ENCODE peak calls at places on chromosomes 4 and X, in four cellular contexts. P, I, L and V are unnamed samples.

GRCh38 chr4:3673716-3674478 is 92.3 kb upstream of the ADRA2C start:
- DNase-seq in P (no peak), I (no peak), L (peak), V (no peak)

GRCh38 chrX:119579414-119579813 is 5.1 kb downstream of the UBE2A start:
- DNase-seq in P (no peak), I (no peak), L (no peak), V (no peak)

GRCh38 chrX:19373034-19373891 is 29.5 kb downstream of the PDHA1 start:
- DNase-seq in P (peak), I (no peak), L (no peak), V (no peak)

GRCh38 chrX:94057385-94057784 is 383.4 kb downstream of the FAM133A start:
- DNase-seq in P (peak), I (no peak), L (no peak), V (no peak)

GRCh38 chr4:183099537-183100297 is 660 bp downstream of the WWC2 start:
- DNase-seq in P (peak), I (no peak), L (no peak), V (no peak)

GRCh38 chr4:138405439-138405838 is 163.3 kb upstream of the SLC7A11 start:
- DNase-seq in P (no peak), I (no peak), L (no peak), V (no peak)

GRCh38 chrX:82219129-82219528 is 1017.2 kb downstream of the SH3BGRL start:
- DNase-seq in P (no peak), I (no peak), L (no peak), V (no peak)

GRCh38 chrX:145630081-145630480 is 187.5 kb upstream of the SLITRK2 start:
- DNase-seq in P (no peak), I (no peak), L (no peak), V (no peak)

GRCh38 chr4:72555377-72555831 is 13.6 kb downstream of the ADAMTS3 start:
- DNase-seq in P (no peak), I (no peak), L (no peak), V (no peak)

GRCh38 chr4:144421839-144422565 is 224.0 kb upstream of the HHIP start:
- DNase-seq in P (peak), I (no peak), L (no peak), V (no peak)

GRCh38 chr4:153142700-153143438 is 61.4 kb upstream of the TRIM2 start:
- DNase-seq in P (peak), I (peak), L (peak), V (peak)

GRCh38 chr4:181259081-181259480 is 984.1 kb upstream of the TENM3 start:
- DNase-seq in P (no peak), I (no peak), L (no peak), V (no peak)

GRCh38 chr4:64271601-64272081 is 137.6 kb downstream of the TECRL start:
- DNase-seq in P (peak), I (no peak), L (no peak), V (no peak)
- H3K4me3 ChIP-seq in P (no peak), I (no peak), L (peak), V (peak)

GRCh38 chrX:130264573-130264972 is 4.1 kb downstream of the ZNF280C start:
- DNase-seq in P (no peak), I (no peak), L (no peak), V (no peak)

GRCh38 chrX:130268500-130269170 is at the start of gene ZNF280C:
- DNase-seq in P (peak), I (peak), L (peak), V (peak)

GRCh38 chrX:130261494-130261893 is 7.2 kb downstream of the ZNF280C start:
- DNase-seq in P (no peak), I (no peak), L (no peak), V (no peak)

GRCh38 chrX:130260316-130260715 is 8.4 kb downstream of the ZNF280C start:
- DNase-seq in P (no peak), I (peak), L (no peak), V (no peak)

DNA sequence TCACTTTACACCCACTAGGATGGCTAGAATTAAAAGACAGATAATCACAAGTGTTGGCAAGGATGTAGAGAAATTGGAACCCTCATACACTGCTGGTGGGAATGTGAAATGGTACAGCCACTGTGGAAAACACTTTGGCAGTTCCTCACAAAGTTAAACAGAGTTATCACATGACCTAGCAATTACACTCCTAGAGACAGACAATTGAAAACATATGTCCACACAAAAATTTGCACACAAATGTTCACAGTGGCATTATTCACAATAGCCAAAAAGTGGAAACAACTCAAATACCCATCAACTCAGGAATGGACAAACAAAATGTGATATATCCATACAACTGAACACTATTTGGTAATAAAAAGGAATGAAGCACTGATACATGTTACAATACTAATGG is 5.7 kb downstream of the ZNF280C start:
- DNase-seq in P (no peak), I (no peak), L (no peak), V (no peak)
- TF ChIP-seq CTCF in P (no peak), I (no peak), L (no peak), V (no peak)

GRCh38 chr4:161208564-161208963 is 955.2 kb downstream of the FSTL5 start:
- DNase-seq in P (no peak), I (no peak), L (no peak), V (peak)
- H3K4me3 ChIP-seq in P (no peak), I (no peak), L (no peak), V (no peak)

GRCh38 chr4:106266201-106266600 is 49.8 kb downstream of the TBCK start:
- DNase-seq in P (peak), I (peak), L (no peak), V (no peak)
- TF ChIP-seq CTCF in P (peak), I (peak), L (peak), V (peak)

DNA sequence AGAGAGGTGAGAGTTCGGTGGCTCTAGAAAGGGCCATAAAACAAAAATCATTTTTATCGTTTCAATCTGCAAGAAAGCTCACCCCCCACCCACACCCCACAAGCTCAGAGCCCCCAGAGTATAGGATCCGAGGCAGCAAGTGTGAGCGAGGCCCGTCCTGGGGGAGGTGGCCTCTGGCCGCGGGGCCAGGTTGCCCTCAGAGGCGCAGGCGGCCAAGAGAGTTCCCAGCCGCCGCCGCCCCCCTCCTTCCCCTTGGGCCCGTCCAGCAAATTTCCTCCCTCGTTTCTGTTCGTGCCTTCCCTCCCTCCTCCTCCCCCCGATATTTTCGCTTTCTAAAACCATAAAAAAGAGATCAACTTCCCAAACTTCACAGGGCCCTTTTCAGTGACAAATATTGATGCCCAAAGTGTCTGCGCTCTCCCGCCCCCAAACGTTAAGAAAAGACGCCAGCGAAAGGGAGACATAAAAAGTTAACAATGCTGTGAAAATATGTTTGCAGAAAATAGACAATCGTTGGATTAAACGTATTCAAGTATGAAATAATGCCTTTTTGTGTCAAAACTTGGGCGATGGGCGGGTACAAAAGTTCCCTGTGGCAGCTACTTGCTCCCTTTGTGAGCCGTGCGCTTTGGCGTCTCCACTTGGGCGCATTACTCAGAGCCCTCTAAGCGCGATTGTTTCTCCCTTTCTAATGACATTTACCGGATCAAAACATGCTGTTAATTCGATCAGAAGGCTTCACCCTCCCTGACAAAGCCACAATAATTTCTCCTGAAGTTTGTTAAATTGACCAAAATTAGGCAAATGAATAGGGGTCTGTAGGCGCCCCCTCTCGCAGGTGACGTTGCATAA is 1.1 kb upstream of the HELT start:
- DNase-seq in P (peak), I (no peak), L (no peak), V (no peak)
- H3K4me3 ChIP-seq in P (peak), I (no peak), L (no peak), V (no peak)

DNA sequence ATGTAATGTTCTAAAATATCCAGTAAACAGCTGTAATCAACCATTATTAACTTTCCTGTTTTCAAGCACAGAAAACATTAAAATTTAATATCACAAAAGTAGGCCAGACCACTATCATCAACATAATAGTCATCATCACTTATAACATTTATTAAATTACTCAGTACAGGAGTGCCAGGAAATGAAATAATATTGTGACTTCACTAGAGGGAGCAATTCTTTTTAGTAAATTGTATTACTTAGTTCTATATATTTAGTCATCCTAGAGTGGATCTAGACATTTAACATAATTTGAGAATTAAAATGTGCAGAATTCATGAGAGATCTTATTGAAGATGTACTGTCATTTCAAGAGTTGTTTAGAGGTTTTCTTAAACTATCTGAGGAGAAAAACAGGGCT is 33.6 kb downstream of the PITX2 start:
- DNase-seq in P (no peak), I (no peak), L (no peak), V (no peak)
- TF ChIP-seq CTCF in P (no peak), I (peak), L (no peak), V (peak)